ENCODE peak calls at places on chromosomes 7 and 10, in ten cellular contexts. A, J, F, O, S, Z, B, H, L and X are unnamed samples. For H3K4me1, the result is how much of the 10 kb centered on the place peaks cover.

GRCh38 chr7:107891619-107892366 is 810 bp downstream of the DLD start:
- DNase-seq in F (no peak), B (no peak), L (peak), S (no peak), O (peak), A (no peak), J (no peak), H (no peak), Z (no peak), X (no peak)

GRCh38 chr10:30106987-30107386 is 47.6 kb upstream of the JCAD start:
- DNase-seq in H (no peak), J (no peak), Z (no peak), S (no peak), B (no peak), F (no peak), L (no peak), O (no peak), A (no peak), X (no peak)

GRCh38 chr7:98077762-98078161 is 28.9 kb upstream of the LMTK2 start:
- DNase-seq in A (no peak), B (no peak), H (peak), L (no peak), O (no peak), F (no peak), J (no peak), Z (no peak), S (no peak), X (no peak)

GRCh38 chr10:69959911-69960310 is 92.7 kb upstream of the MACROH2A2 start:
- DNase-seq in A (no peak), J (peak), S (no peak), H (no peak), Z (no peak), B (no peak), F (no peak), L (no peak), O (no peak), X (no peak)

GRCh38 chr10:132623996-132624846 is 86.6 kb downstream of the INPP5A start:
- DNase-seq in S (no peak), L (no peak), F (peak), O (no peak), A (no peak), B (no peak), J (no peak), Z (no peak), H (no peak), X (peak)

GRCh38 chr10:58028597-58029366 is 238.9 kb downstream of the IPMK start:
- DNase-seq in J (no peak), F (no peak), S (no peak), O (peak), A (no peak), H (no peak), Z (no peak), L (peak), B (peak), X (no peak)

GRCh38 chr10:50884302-50884701 is 1.1 kb downstream of the A1CF start:
- DNase-seq in S (no peak), O (no peak), L (no peak), A (no peak), F (no peak), B (no peak), J (no peak), Z (no peak), H (no peak), X (no peak)

GRCh38 chr10:110556993-110557601 is 10.4 kb upstream of the SMC3 start:
- DNase-seq in F (peak), H (peak), J (peak), L (peak), B (peak), Z (no peak), O (no peak), A (no peak), S (peak), X (no peak)

GRCh38 chr10:62610649-62611229 is 193.8 kb upstream of the ADO start:
- DNase-seq in H (peak), S (peak), O (no peak), L (peak), F (peak), J (peak), A (peak), Z (no peak), B (peak), X (no peak)

GRCh38 chr10:43265799-43266721 is 805 bp downstream of the RASGEF1A start:
- DNase-seq in L (no peak), H (peak), Z (peak), B (peak), O (no peak), F (peak), J (peak), A (no peak), S (no peak), X (no peak)

GRCh38 chr7:116547347-116547746 is 22.5 kb downstream of the CAV1 start:
- DNase-seq in H (no peak), B (peak), A (no peak), S (no peak), Z (no peak), L (peak), J (no peak), F (no peak), O (no peak), X (no peak)

GRCh38 chr7:71846160-71846559 is 566.0 kb downstream of the CALN1 start:
- DNase-seq in J (no peak), H (peak), B (no peak), S (no peak), F (no peak), O (no peak), A (no peak), L (no peak), Z (no peak), X (no peak)

GRCh38 chr7:104005197-104005596 is 15.7 kb upstream of the RELN start:
- DNase-seq in Z (no peak), B (peak), J (no peak), H (no peak), O (no peak), S (no peak), L (peak), A (no peak), F (no peak), X (no peak)

GRCh38 chr7:138978541-138979184 is 2.5 kb downstream of the KIAA1549 start:
- DNase-seq in L (no peak), S (no peak), H (no peak), J (no peak), B (peak), Z (no peak), A (no peak), F (no peak), O (no peak), X (no peak)
- H3K4me1 ChIP-seq in L (under half), S (under half), H (under half), J (under half), B (under half), Z (under half), A (under half), F (under half), O (under half), X (under half)

GRCh38 chr7:74013539-74014272 is 14.3 kb upstream of the ELN start:
- DNase-seq in S (no peak), H (no peak), O (no peak), L (no peak), F (no peak), Z (no peak), J (no peak), B (no peak), A (no peak), X (no peak)
- H3K27ac ChIP-seq in S (no peak), H (no peak), O (no peak), L (no peak), F (no peak), Z (no peak), J (no peak), B (no peak), A (no peak), X (no peak)

GRCh38 chr7:5653661-5654060 is 127.8 kb downstream of the RNF216 start:
- DNase-seq in B (no peak), O (no peak), S (no peak), L (no peak), H (no peak), Z (no peak), J (no peak), F (no peak), A (no peak), X (no peak)
- H3K4me1 ChIP-seq in B (under half), O (under half), S (under half), L (under half), H (under half), Z (under half), J (under half), F (under half), A (under half), X (under half)

DNA sequence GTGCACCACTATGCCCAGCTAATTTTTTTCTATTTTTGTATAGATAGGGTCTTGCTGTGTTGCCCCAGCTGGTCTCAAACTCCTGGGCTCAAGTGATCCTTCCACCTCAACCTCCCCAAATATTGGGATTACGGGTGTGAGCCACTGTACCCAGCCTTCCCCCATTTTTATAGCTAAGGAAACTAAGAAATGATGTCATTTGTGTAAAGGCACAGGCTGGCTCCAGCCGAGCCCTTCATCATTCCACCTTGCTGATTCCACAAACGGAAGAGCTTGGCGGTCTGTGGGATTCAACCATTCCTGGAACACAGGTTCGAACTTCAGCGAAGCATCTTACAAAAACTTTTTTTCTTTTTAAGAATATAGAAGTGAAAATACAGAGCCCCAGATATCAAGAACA is 14.4 kb downstream of the SMURF1 start:
- DNase-seq in A (no peak), H (no peak), O (no peak), B (no peak), L (no peak), S (no peak), J (no peak), F (no peak), Z (no peak), X (peak)
- H3K27ac ChIP-seq in A (no peak), H (no peak), O (peak), B (peak), L (no peak), S (no peak), J (no peak), F (no peak), Z (no peak), X (no peak)

GRCh38 chr7:31934551-31934950 is 135.7 kb downstream of the PDE1C start:
- DNase-seq in A (no peak), L (no peak), B (peak), S (no peak), J (no peak), O (no peak), Z (no peak), H (no peak), F (no peak), X (no peak)
- H3K4me1 ChIP-seq in A (half or more), L (under half), B (half or more), S (under half), J (under half), O (half or more), Z (under half), H (under half), F (under half), X (under half)

DNA sequence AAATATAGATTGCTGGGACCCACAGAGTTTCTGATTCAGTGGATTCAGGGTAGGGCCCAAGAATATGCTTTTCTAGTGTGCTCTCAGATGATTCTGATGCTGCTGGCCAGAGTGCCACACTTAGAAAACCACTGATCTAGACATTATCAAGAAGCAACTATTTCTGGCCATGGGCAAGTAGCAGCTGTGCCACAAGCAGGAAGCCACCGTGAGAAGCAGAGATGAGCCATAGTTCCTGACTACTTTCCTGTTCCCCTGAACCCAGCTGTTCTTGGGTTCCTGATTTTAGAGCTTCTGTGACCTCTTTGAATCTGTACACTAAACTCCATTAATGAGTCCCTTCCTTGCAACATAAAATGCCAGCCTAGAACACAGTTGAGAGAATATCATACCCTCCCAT is 38.1 kb upstream of the PIK3AP1 start:
- DNase-seq in A (no peak), S (no peak), J (no peak), B (no peak), L (no peak), O (no peak), F (no peak), H (no peak), Z (no peak), X (no peak)
- H3K27ac ChIP-seq in A (no peak), S (no peak), J (peak), B (no peak), L (no peak), O (no peak), F (peak), H (no peak), Z (no peak), X (no peak)

DNA sequence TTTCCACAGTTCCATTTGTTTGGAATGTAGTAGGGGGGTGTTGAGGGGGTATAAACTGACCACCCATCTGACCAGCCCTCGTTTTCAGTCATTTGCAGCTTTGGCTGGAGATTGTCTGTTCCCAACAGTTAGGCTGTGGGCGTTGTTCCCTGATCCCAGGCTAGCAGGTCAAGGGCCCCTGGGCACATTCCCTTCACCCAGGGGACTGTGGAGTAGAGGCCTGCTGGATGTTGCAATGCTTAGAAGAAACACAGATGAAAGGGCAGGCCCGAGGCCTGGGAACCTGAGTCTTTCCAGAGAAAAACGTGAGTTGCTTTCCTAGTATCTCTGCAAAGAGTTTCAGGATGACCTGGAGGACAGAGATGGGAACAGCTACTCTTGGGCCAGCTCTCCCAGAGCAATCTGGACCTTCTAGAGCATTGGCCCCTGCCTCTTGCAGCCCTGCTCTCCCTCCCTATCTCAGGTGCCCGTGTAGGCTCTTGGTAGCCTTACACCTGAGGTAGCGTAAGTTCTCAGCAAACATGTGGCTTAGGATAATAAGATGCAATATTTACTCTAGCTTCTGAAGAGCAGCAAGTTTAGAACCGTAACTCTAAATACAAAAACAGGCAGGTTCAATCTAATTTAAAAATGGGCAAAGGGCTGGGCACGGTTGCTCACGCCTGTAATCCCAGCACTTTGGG is 99.4 kb upstream of the EFCAB10 start:
- DNase-seq in L (no peak), F (no peak), B (no peak), J (peak), H (no peak), A (no peak), Z (no peak), S (no peak), O (no peak), X (peak)
- H3K4me1 ChIP-seq in L (under half), F (under half), B (under half), J (under half), H (under half), A (half or more), Z (under half), S (under half), O (under half), X (under half)

GRCh38 chr10:97498076-97498840 is at the start of gene MMS19:
- DNase-seq in H (peak), F (peak), S (peak), L (peak), B (peak), J (peak), O (peak), Z (peak), A (peak), X (peak)

GRCh38 chr10:97498841-97499560 is at the start of gene UBTD1:
- DNase-seq in A (peak), H (peak), B (no peak), J (peak), O (peak), L (peak), Z (no peak), F (no peak), S (no peak), X (peak)

GRCh38 chr10:97497572-97498075 is 598 bp downstream of the MMS19 start:
- DNase-seq in F (peak), L (peak), A (peak), S (peak), H (peak), J (peak), Z (no peak), O (peak), B (peak), X (peak)

GRCh38 chr10:97500297-97500575 is 1.5 kb downstream of the UBTD1 start:
- DNase-seq in J (no peak), H (no peak), B (no peak), O (no peak), L (no peak), Z (no peak), S (no peak), F (no peak), A (no peak), X (no peak)

GRCh38 chr10:97499561-97500296 is 1.0 kb downstream of the UBTD1 start:
- DNase-seq in J (peak), H (peak), A (peak), B (peak), S (no peak), Z (no peak), F (peak), L (peak), O (peak), X (peak)
- H3K27ac ChIP-seq in J (peak), H (no peak), A (peak), B (no peak), S (peak), Z (peak), F (peak), L (peak), O (peak), X (peak)

DNA sequence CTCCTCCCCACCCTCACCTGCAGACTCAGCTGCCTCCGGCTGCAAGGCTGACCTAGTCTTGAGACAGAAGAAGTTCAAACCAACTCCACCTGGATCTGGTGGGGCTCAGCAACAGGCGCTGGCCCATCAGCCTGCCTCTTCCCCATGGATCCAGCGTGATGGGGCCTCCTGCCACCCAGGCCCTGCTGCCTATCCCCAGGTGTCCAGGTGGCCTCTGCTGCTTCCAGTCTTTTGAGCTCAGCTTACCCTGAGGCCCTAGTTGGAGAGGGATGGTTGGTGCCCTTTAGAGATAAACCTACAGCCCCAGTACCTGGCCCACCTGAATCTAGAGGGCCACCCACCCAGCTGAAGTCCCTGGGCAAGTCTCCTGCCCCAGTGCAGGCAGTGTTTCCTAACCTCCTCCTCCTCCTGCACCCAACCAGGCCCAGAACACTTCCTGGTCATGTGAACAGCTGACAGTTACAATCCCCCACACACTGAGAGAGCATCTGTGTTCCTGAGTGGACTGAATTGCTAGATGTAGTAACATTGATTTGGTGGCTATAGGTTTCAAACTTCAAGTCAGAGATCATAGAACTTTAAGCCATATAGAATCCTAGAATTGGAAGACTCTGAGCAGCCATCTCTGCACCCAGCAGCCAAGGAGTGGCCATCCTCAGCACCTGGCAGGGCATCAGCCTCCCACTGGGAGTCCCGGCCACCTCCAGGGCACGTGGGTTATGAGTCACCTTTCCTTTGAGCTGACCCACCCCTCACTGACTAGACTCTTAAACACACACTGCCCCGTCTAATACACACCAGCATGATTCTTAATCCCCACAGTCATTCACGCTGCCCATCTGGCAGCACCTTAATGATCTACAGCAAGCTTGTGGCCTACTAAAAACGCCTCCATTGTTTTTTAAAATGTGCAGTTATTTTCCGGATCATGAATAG is 51.9 kb downstream of the ALOX5 start:
- DNase-seq in A (no peak), O (peak), L (no peak), J (no peak), H (no peak), Z (no peak), S (peak), B (peak), F (peak), X (no peak)
- H3K4me1 ChIP-seq in A (under half), O (under half), L (under half), J (under half), H (under half), Z (under half), S (under half), B (under half), F (under half), X (under half)